ENCODE peak calls at places on chromosomes 2 and 18, in five cellular contexts. One of them, this sample, is unnamed.

GRCh38 chr2:190529486-190530104 is 4.9 kb downstream of the NEMP2 start:
- DNase-seq in RWPE1: no peak
- DNase-seq in A549: no peak
- DNase-seq in central memory CD4-positive, alpha-beta T cell: no peak
- DNase-seq in left colon: no peak
- DNase-seq in this sample: no peak

GRCh38 chr18:76364282-76365259 is 130.5 kb downstream of the ZNF516 start:
- DNase-seq in RWPE1: no peak
- DNase-seq in A549: no peak
- DNase-seq in central memory CD4-positive, alpha-beta T cell: no peak
- DNase-seq in left colon: no peak
- DNase-seq in this sample: no peak

GRCh38 chr2:45585267-45585861 is 25.7 kb downstream of the SRBD1 start:
- DNase-seq in RWPE1: peak
- DNase-seq in A549: peak
- DNase-seq in central memory CD4-positive, alpha-beta T cell: no peak
- DNase-seq in left colon: peak
- DNase-seq in this sample: no peak

GRCh38 chr2:20615466-20616241 is 35.2 kb downstream of the HS1BP3 start:
- DNase-seq in RWPE1: no peak
- DNase-seq in A549: no peak
- DNase-seq in central memory CD4-positive, alpha-beta T cell: no peak
- DNase-seq in left colon: no peak
- DNase-seq in this sample: no peak

GRCh38 chr2:69817739-69818494 is 11.5 kb upstream of the GMCL1 start:
- DNase-seq in RWPE1: no peak
- DNase-seq in A549: no peak
- DNase-seq in central memory CD4-positive, alpha-beta T cell: no peak
- DNase-seq in left colon: no peak
- DNase-seq in this sample: no peak

GRCh38 chr2:102094917-102095316 is 47.6 kb upstream of the IL1R1 start:
- DNase-seq in RWPE1: peak
- DNase-seq in A549: no peak
- DNase-seq in central memory CD4-positive, alpha-beta T cell: no peak
- DNase-seq in left colon: peak
- DNase-seq in this sample: peak

GRCh38 chr2:230134496-230135073 is 65.9 kb upstream of the SLC16A14 start:
- DNase-seq in RWPE1: no peak
- DNase-seq in A549: no peak
- DNase-seq in central memory CD4-positive, alpha-beta T cell: no peak
- DNase-seq in left colon: no peak
- DNase-seq in this sample: no peak

GRCh38 chr18:21316296-21316695 is 74.3 kb downstream of the GREB1L start:
- DNase-seq in RWPE1: no peak
- DNase-seq in A549: no peak
- DNase-seq in central memory CD4-positive, alpha-beta T cell: no peak
- DNase-seq in left colon: no peak
- DNase-seq in this sample: no peak

GRCh38 chr2:95333888-95334338 is 36.8 kb downstream of the KCNIP3 start:
- DNase-seq in RWPE1: peak
- DNase-seq in A549: no peak
- DNase-seq in central memory CD4-positive, alpha-beta T cell: no peak
- DNase-seq in left colon: peak
- DNase-seq in this sample: no peak

GRCh38 chr2:106183093-106183837 is 10.8 kb downstream of the UXS1 start:
- DNase-seq in RWPE1: no peak
- DNase-seq in A549: no peak
- DNase-seq in central memory CD4-positive, alpha-beta T cell: no peak
- DNase-seq in left colon: no peak
- DNase-seq in this sample: no peak

GRCh38 chr2:189364607-189365006 is 76.7 kb upstream of the WDR75 start:
- DNase-seq in RWPE1: no peak
- DNase-seq in A549: no peak
- DNase-seq in central memory CD4-positive, alpha-beta T cell: no peak
- DNase-seq in left colon: no peak
- DNase-seq in this sample: no peak

GRCh38 chr2:101717041-101717817 is 19.7 kb downstream of the MAP4K4 start:
- DNase-seq in RWPE1: no peak
- DNase-seq in A549: no peak
- DNase-seq in central memory CD4-positive, alpha-beta T cell: peak
- DNase-seq in left colon: peak
- DNase-seq in this sample: no peak

GRCh38 chr2:135043345-135043744 is 3.9 kb downstream of the MAP3K19 start:
- DNase-seq in RWPE1: no peak
- DNase-seq in A549: no peak
- DNase-seq in central memory CD4-positive, alpha-beta T cell: no peak
- DNase-seq in left colon: no peak
- DNase-seq in this sample: no peak

GRCh38 chr2:237217995-237218621 is 132.4 kb downstream of the COPS8 start:
- DNase-seq in RWPE1: no peak
- DNase-seq in A549: no peak
- DNase-seq in central memory CD4-positive, alpha-beta T cell: no peak
- DNase-seq in left colon: no peak
- DNase-seq in this sample: no peak

GRCh38 chr2:47056374-47056773 is 98.7 kb downstream of the STPG4 start:
- DNase-seq in RWPE1: no peak
- DNase-seq in A549: no peak
- DNase-seq in central memory CD4-positive, alpha-beta T cell: no peak
- DNase-seq in left colon: no peak
- DNase-seq in this sample: no peak

GRCh38 chr2:157032019-157032418 is 225.5 kb upstream of the GALNT5 start:
- DNase-seq in RWPE1: peak
- DNase-seq in A549: peak
- DNase-seq in central memory CD4-positive, alpha-beta T cell: no peak
- DNase-seq in left colon: no peak
- DNase-seq in this sample: no peak

GRCh38 chr2:188295067-188295685 is 3.5 kb downstream of the GULP1 start:
- DNase-seq in RWPE1: no peak
- DNase-seq in A549: no peak
- DNase-seq in central memory CD4-positive, alpha-beta T cell: no peak
- DNase-seq in left colon: no peak
- DNase-seq in this sample: no peak

GRCh38 chr2:172372436-172372835 is 55.0 kb upstream of the ITGA6 start:
- DNase-seq in RWPE1: peak
- DNase-seq in A549: no peak
- DNase-seq in central memory CD4-positive, alpha-beta T cell: no peak
- DNase-seq in left colon: no peak
- DNase-seq in this sample: no peak

GRCh38 chr18:70991577-70991976 is 702.7 kb downstream of the SOCS6 start:
- DNase-seq in RWPE1: no peak
- DNase-seq in A549: no peak
- DNase-seq in central memory CD4-positive, alpha-beta T cell: no peak
- DNase-seq in left colon: no peak
- DNase-seq in this sample: no peak

GRCh38 chr18:10687161-10687925 is 161.5 kb downstream of the NAPG start:
- DNase-seq in RWPE1: peak
- DNase-seq in A549: no peak
- DNase-seq in central memory CD4-positive, alpha-beta T cell: no peak
- DNase-seq in left colon: no peak
- DNase-seq in this sample: no peak

GRCh38 chr18:67590571-67591141 is 74.1 kb upstream of the DSEL start:
- DNase-seq in RWPE1: no peak
- DNase-seq in A549: no peak
- DNase-seq in central memory CD4-positive, alpha-beta T cell: no peak
- DNase-seq in left colon: no peak
- DNase-seq in this sample: no peak

GRCh38 chr2:156038021-156038420 is 294.5 kb downstream of the NR4A2 start:
- DNase-seq in RWPE1: no peak
- DNase-seq in A549: no peak
- DNase-seq in central memory CD4-positive, alpha-beta T cell: no peak
- DNase-seq in left colon: no peak
- DNase-seq in this sample: no peak

GRCh38 chr18:62170857-62171256 is 16.0 kb downstream of the PIGN start:
- DNase-seq in RWPE1: no peak
- DNase-seq in A549: no peak
- DNase-seq in central memory CD4-positive, alpha-beta T cell: no peak
- DNase-seq in left colon: no peak
- DNase-seq in this sample: no peak

GRCh38 chr2:223865907-223866508 is 28.6 kb upstream of the AP1S3 start:
- DNase-seq in RWPE1: peak
- DNase-seq in A549: no peak
- DNase-seq in central memory CD4-positive, alpha-beta T cell: no peak
- DNase-seq in left colon: no peak
- DNase-seq in this sample: no peak

GRCh38 chr18:10234281-10234680 is 220.2 kb upstream of the APCDD1 start:
- DNase-seq in RWPE1: no peak
- DNase-seq in A549: no peak
- DNase-seq in central memory CD4-positive, alpha-beta T cell: no peak
- DNase-seq in left colon: no peak
- DNase-seq in this sample: no peak

GRCh38 chr2:25494626-25495025 is 152.9 kb upstream of the DNMT3A start:
- DNase-seq in RWPE1: no peak
- DNase-seq in A549: no peak
- DNase-seq in central memory CD4-positive, alpha-beta T cell: no peak
- DNase-seq in left colon: no peak
- DNase-seq in this sample: no peak

This sample was measured in Caco-2.